ENCODE peak calls at places on chromosomes 6 and 20, in five cellular contexts. X is mucosa of gallbladder, V is erythroblast, E is uterus, O is RWPE1. G is an unnamed sample.

GRCh38 chr6:54474898-54475297 is 166.7 kb downstream of the TINAG start:
- DNase-seq in O (no peak), V (no peak), X (no peak), E (no peak), G (no peak)

GRCh38 chr6:155158044-155158843 is 105.6 kb upstream of the CLDN20 start:
- DNase-seq in E (no peak), V (no peak), O (peak), X (no peak), G (no peak)

GRCh38 chr20:34791289-34792020 is 34.0 kb downstream of the NCOA6 start:
- DNase-seq in O (no peak), X (no peak), V (peak), E (no peak), G (no peak)

GRCh38 chr6:80250391-80250997 is 144.0 kb downstream of the BCKDHB start:
- DNase-seq in V (peak), X (no peak), O (no peak), E (no peak), G (no peak)

GRCh38 chr20:62133051-62133845 is 9.9 kb downstream of the PSMA7 start:
- DNase-seq in E (no peak), X (no peak), O (no peak), V (no peak), G (peak)

GRCh38 chr6:49430187-49430586 is 32.9 kb downstream of the MMUT start:
- DNase-seq in O (no peak), E (no peak), X (no peak), V (no peak), G (no peak)

GRCh38 chr6:14758421-14759043 is 487.3 kb upstream of the JARID2 start:
- DNase-seq in E (no peak), V (no peak), X (peak), O (peak), G (no peak)

GRCh38 chr6:45965787-45966186 is 49.9 kb downstream of the CLIC5 start:
- DNase-seq in V (no peak), O (peak), X (no peak), E (no peak), G (no peak)

GRCh38 chr6:31122803-31123706 is 2.8 kb upstream of the CDSN start:
- DNase-seq in O (peak), E (peak), V (no peak), X (peak), G (peak)

GRCh38 chr6:79869600-79870084 is 77.7 kb downstream of the ELOVL4 start:
- DNase-seq in X (peak), E (peak), O (peak), V (peak), G (peak)

GRCh38 chr6:125220712-125221111 is 67.1 kb downstream of the TPD52L1 start:
- DNase-seq in O (no peak), X (no peak), E (no peak), V (no peak), G (no peak)

GRCh38 chr6:28580484-28580883 is 54.8 kb downstream of the GPX5 start:
- DNase-seq in E (no peak), V (no peak), O (no peak), X (no peak), G (no peak)

GRCh38 chr6:27863962-27864905 is 48.0 kb downstream of the OR2B2 start:
- DNase-seq in X (no peak), O (no peak), V (peak), E (peak), G (no peak)

GRCh38 chr6:16064687-16065086 is 64.2 kb upstream of the MYLIP start:
- DNase-seq in E (no peak), O (no peak), X (no peak), V (no peak), G (no peak)

GRCh38 chr6:96934087-96934486 is 9.6 kb downstream of the KLHL32 start:
- DNase-seq in O (no peak), X (no peak), V (no peak), E (no peak), G (no peak)

GRCh38 chr6:47042238-47042843 is at the start of gene ADGRF1:
- DNase-seq in O (peak), X (peak), E (no peak), V (no peak), G (peak)

GRCh38 chr6:20403080-20403765 is 1.5 kb downstream of the E2F3 start:
- DNase-seq in O (peak), X (peak), V (peak), E (peak), G (peak)

GRCh38 chr6:111982681-111983080 is 71.2 kb upstream of the CCN6 start:
- DNase-seq in X (no peak), V (no peak), O (peak), E (no peak), G (no peak)

GRCh38 chr20:43680976-43681375 is 14.1 kb downstream of the MYBL2 start:
- DNase-seq in V (no peak), E (no peak), O (no peak), X (no peak), G (no peak)

GRCh38 chr20:57281900-57282299 is 15.5 kb upstream of the BMP7 start:
- DNase-seq in O (no peak), X (no peak), V (no peak), E (no peak), G (no peak)

GRCh38 chr6:47146426-47147174 is 104.5 kb upstream of the ADGRF1 start:
- DNase-seq in O (peak), E (no peak), V (no peak), X (no peak), G (no peak)